ENCODE peak calls at places on chromosome 12, in four cellular contexts. J is H1, C is H9, Q is IMR-90. D is an unnamed sample.

GRCh38 chr12:9750276-9751203 is 10.2 kb downstream of the CD69 start:
- DNase-seq in J (no peak), C (peak), Q (peak), D (peak)

GRCh38 chr12:79121486-79121885 is 256.9 kb downstream of the SYT1 start:
- DNase-seq in J (no peak), C (peak), Q (no peak), D (peak)

GRCh38 chr12:130850418-130851021 is 11.5 kb upstream of the STX2 start:
- DNase-seq in J (no peak), C (no peak), Q (no peak), D (no peak)

GRCh38 chr12:28409892-28410291 is 219.6 kb downstream of the CCDC91 start:
- DNase-seq in J (no peak), C (no peak), Q (peak), D (no peak)

GRCh38 chr12:5984873-5985272 is 39.8 kb upstream of the ANO2 start:
- DNase-seq in J (no peak), C (no peak), Q (no peak), D (no peak)

GRCh38 chr12:18967814-18968213 is 161.7 kb upstream of the PLEKHA5 start:
- DNase-seq in J (no peak), C (no peak), Q (no peak), D (no peak)

GRCh38 chr12:14769462-14769836 is 33.8 kb downstream of the WBP11 start:
- DNase-seq in J (peak), C (peak), Q (peak), D (peak)

GRCh38 chr12:76790564-76791552 is 26.9 kb downstream of the ZDHHC17 start:
- DNase-seq in J (no peak), C (no peak), Q (peak), D (no peak)

GRCh38 chr12:69330475-69331473 is 17.4 kb upstream of the LYZ start:
- DNase-seq in J (peak), C (peak), Q (peak), D (peak)

GRCh38 chr12:32455607-32456063 is 56.3 kb downstream of the FGD4 start:
- DNase-seq in J (no peak), C (no peak), Q (peak), D (peak)

GRCh38 chr12:113680868-113681267 is 209.2 kb upstream of the LHX5 start:
- DNase-seq in J (no peak), C (no peak), Q (no peak), D (no peak)

GRCh38 chr12:105336411-105336810 is 5.9 kb downstream of the C12orf75 start:
- DNase-seq in J (no peak), C (no peak), Q (peak), D (no peak)

GRCh38 chr12:113397497-113398197 is 6.0 kb downstream of the SDS start:
- DNase-seq in J (no peak), C (no peak), Q (no peak), D (no peak)

GRCh38 chr12:89051065-89051677 is 301.1 kb downstream of the DUSP6 start:
- DNase-seq in J (no peak), C (no peak), Q (peak), D (peak)

GRCh38 chr12:121582583-121583333 is 1.9 kb upstream of the KDM2B start:
- DNase-seq in J (peak), C (peak), Q (no peak), D (peak)

GRCh38 chr12:67747869-67748760 is 99.6 kb downstream of the DYRK2 start:
- DNase-seq in J (no peak), C (no peak), Q (peak), D (no peak)

GRCh38 chr12:125683748-125684381 is 618.6 kb downstream of the AACS start:
- DNase-seq in J (peak), C (peak), Q (no peak), D (peak)

GRCh38 chr12:71144682-71145081 is 13.1 kb downstream of the TSPAN8 start:
- DNase-seq in J (no peak), C (no peak), Q (no peak), D (no peak)

GRCh38 chr12:76123301-76124212 is 39.1 kb upstream of the NAP1L1 start:
- DNase-seq in J (no peak), C (no peak), Q (peak), D (no peak)

GRCh38 chr12:57888407-57889157 is 42.1 kb upstream of the CTDSP2 start:
- DNase-seq in J (no peak), C (peak), Q (peak), D (peak)

GRCh38 chr12:117100851-117101673 is 1.8 kb upstream of the TESC start:
- DNase-seq in J (no peak), C (no peak), Q (no peak), D (no peak)

GRCh38 chr12:58922849-58923248 is 2.5 kb upstream of the LRIG3 start:
- DNase-seq in J (no peak), C (no peak), Q (peak), D (peak)

GRCh38 chr12:80472912-80473500 is 29.0 kb downstream of the PTPRQ start:
- DNase-seq in J (no peak), C (no peak), Q (peak), D (peak)

GRCh38 chr12:83015390-83016225 is 328.9 kb downstream of the TMTC2 start:
- DNase-seq in J (no peak), C (no peak), Q (no peak), D (no peak)

GRCh38 chr12:43540474-43540873 is 11.5 kb downstream of the ADAMTS20 start:
- DNase-seq in J (no peak), C (no peak), Q (no peak), D (no peak)

GRCh38 chr12:53205747-53206146 is 1.3 kb downstream of the ITGB7 start:
- DNase-seq in J (no peak), C (peak), Q (peak), D (no peak)

GRCh38 chr12:68667896-68668295 is 18.9 kb upstream of the NUP107 start:
- DNase-seq in J (no peak), C (peak), Q (no peak), D (peak)

GRCh38 chr12:27595231-27595642 is 71.2 kb downstream of the PPFIBP1 start:
- DNase-seq in J (no peak), C (no peak), Q (peak), D (peak)

GRCh38 chr12:100661300-100661951 is 87.9 kb downstream of the GAS2L3 start:
- DNase-seq in J (no peak), C (peak), Q (peak), D (peak)

GRCh38 chr12:112792306-112792705 is 758 bp downstream of the RPH3A start:
- DNase-seq in J (no peak), C (no peak), Q (no peak), D (no peak)

GRCh38 chr12:107448198-107448597 is 237.4 kb upstream of the PWP1 start:
- DNase-seq in J (peak), C (peak), Q (peak), D (peak)

GRCh38 chr12:124764451-124764850 is 99.2 kb downstream of the SCARB1 start:
- DNase-seq in J (peak), C (no peak), Q (peak), D (peak)

GRCh38 chr12:113700943-113701342 is 229.3 kb upstream of the LHX5 start:
- DNase-seq in J (no peak), C (peak), Q (peak), D (peak)

GRCh38 chr12:130960787-130961186 is 7.1 kb downstream of the ADGRD1 start:
- DNase-seq in J (no peak), C (no peak), Q (no peak), D (no peak)

GRCh38 chr12:26102954-26103353 is 21.9 kb downstream of the BHLHE41 start:
- DNase-seq in J (no peak), C (no peak), Q (no peak), D (no peak)
- H4K5ac ChIP-seq in J (no peak), C (no peak), Q (no peak), D (no peak)

DNA sequence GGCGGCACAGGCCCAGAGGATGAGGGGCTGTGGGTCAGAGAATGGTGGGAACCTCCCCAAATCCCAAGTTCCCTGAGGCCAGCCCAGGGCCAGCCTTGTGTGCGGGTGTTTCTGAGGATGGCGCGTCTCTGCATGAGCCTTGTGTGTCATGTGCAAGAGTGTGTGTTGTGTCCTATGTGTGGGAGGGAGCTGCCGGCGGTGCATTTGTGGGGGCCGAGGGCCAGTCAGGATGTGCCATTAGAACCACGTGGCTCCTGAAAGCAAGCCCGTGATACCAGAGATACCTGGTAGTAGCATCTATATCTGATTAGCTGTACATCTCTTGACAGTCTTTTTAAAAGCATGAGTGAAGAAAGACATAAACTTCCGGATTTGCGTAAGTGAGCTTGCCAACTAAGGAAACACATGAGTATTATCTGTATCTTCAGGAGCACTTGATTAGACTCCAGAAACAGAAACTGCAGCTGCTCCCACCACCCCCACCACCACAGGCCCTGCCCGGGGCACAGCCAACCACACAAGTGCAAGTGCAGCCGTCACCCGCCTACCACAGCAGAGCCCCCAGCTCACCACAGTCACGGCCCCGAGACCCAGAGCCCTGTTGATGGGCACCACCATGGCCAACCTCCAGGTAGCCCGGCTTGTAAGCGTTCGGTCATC is 19.2 kb downstream of the DDX51 start:
- DNase-seq in J (no peak), C (no peak), Q (no peak), D (no peak)
- H3K27ac ChIP-seq in J (no peak), C (no peak), Q (no peak), D (no peak)

GRCh38 chr12:111434049-111434448 is 28.3 kb downstream of the SH2B3 start:
- DNase-seq in J (no peak), C (no peak), Q (peak), D (no peak)

GRCh38 chr12:111429760-111430417 is 24.2 kb downstream of the SH2B3 start:
- DNase-seq in J (no peak), C (no peak), Q (no peak), D (no peak)

GRCh38 chr12:111430418-111431353 is 25.0 kb downstream of the SH2B3 start:
- DNase-seq in J (no peak), C (no peak), Q (no peak), D (no peak)

GRCh38 chr12:111428728-111429175 is 23.0 kb downstream of the SH2B3 start:
- DNase-seq in J (no peak), C (no peak), Q (no peak), D (no peak)

DNA sequence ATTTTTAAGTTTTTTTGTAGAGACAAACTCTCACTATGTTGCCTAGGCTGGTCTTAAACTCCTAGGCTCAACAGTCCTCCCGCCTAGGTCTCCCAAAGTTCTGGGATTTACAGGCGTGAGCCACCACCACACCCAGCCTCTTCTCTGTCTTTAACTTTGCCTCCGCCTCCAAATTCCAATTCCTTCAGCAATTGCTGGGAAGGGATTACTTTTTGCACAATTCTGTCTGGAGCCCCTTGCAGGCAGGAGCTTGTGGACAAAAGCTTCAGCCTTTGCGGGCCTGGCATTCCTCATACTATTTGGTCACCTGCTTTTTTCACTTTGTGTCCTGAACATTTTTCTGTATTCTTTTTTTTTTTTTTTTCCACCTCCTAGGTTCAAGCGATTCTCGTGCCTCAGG is 26.0 kb downstream of the SH2B3 start:
- DNase-seq in J (no peak), C (no peak), Q (no peak), D (no peak)
- H3K4me2 ChIP-seq in J (no peak), C (no peak), Q (no peak), D (no peak)

DNA sequence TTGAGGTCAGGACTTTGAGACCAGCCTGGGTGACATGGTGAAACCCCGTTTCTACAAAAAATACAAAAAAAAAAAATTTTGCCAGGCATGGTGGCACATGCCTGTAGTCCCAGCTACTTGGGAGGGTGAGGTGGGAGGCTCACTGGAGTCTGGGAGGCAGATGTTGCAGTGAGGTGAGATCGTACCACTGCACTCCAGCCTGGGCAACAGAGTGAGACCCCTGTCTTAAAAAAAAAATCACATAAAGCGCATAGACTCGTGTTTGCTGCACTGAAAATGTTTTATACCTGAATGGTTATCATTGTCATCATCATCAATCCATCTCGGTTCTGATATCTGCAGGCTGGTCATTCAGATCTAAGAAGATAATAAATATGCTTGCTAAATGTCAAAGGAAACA is 24.8 kb upstream of the VPS37B start:
- DNase-seq in J (no peak), C (no peak), Q (no peak), D (no peak)
- H4K5ac ChIP-seq in J (no peak), C (no peak), Q (no peak), D (no peak)

GRCh38 chr12:54429014-54429471 is 10.0 kb upstream of the ITGA5 start:
- DNase-seq in J (no peak), C (no peak), Q (no peak), D (no peak)
- H3K27ac ChIP-seq in J (no peak), C (no peak), Q (peak), D (peak)

GRCh38 chr12:123599310-123599709 is 2.6 kb upstream of the DDX55 start:
- DNase-seq in J (no peak), C (no peak), Q (no peak), D (no peak)
- H3K4me2 ChIP-seq in J (no peak), C (no peak), Q (no peak), D (no peak)

DNA sequence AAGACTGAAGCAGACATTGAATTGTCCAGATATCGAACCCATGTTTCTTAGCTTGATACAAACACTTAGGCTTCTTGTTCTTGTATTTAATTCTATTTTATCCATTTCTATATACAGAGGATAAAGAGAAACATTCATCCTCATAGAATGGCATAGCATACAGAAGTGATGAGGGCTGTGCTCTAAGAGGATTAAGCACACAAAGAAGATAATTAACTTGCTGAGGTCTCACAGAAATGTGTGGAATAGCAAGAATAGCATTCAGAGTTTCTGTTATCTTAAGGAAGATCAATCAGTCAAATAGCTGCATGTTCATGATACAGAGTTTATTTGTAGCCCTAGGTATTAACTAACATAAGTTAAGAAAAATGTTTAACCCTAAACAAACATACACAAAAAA is 27.3 kb upstream of the STRAP start:
- DNase-seq in J (no peak), C (no peak), Q (no peak), D (peak)
- H4K5ac ChIP-seq in J (no peak), C (no peak), Q (no peak), D (no peak)

D was measured in mesendoderm.